ENCODE peak calls at places on chromosomes 2 and 18, in four cellular contexts. One of them, this sample, is unnamed.
A peak's percentile ranks its signal among the peaks of the same experiment; 100 is the strongest.

GRCh38 chr2:42618972-42619371 is 50.5 kb downstream of the MTA3 start:
- DNase-seq in CD4-positive, alpha-beta T cell: no peak
- DNase-seq in MM.1S: no peak
- DNase-seq in cardiac muscle cell: peak; percentile 38
- DNase-seq in this sample: no peak

GRCh38 chr2:33108483-33109443 is 162.0 kb downstream of the LTBP1 start:
- DNase-seq in CD4-positive, alpha-beta T cell: no peak
- DNase-seq in MM.1S: no peak
- DNase-seq in cardiac muscle cell: peak; percentile 56
- DNase-seq in this sample: no peak

GRCh38 chr2:100799701-100800100 is 20.2 kb upstream of the NPAS2 start:
- DNase-seq in CD4-positive, alpha-beta T cell: no peak
- DNase-seq in MM.1S: no peak
- DNase-seq in cardiac muscle cell: no peak
- DNase-seq in this sample: no peak

GRCh38 chr18:77528877-77529276 is 279.2 kb downstream of the GALR1 start:
- DNase-seq in CD4-positive, alpha-beta T cell: no peak
- DNase-seq in MM.1S: no peak
- DNase-seq in cardiac muscle cell: no peak
- DNase-seq in this sample: no peak

GRCh38 chr2:185695711-185696110 is 42.9 kb upstream of the FSIP2 start:
- DNase-seq in CD4-positive, alpha-beta T cell: no peak
- DNase-seq in MM.1S: no peak
- DNase-seq in cardiac muscle cell: no peak
- DNase-seq in this sample: no peak

GRCh38 chr2:102619414-102620319 is at the start of gene SLC9A2:
- DNase-seq in CD4-positive, alpha-beta T cell: no peak
- DNase-seq in MM.1S: peak; percentile 26
- DNase-seq in cardiac muscle cell: peak; percentile 5
- DNase-seq in this sample: no peak

GRCh38 chr2:179340678-179341077 is 76.0 kb upstream of the SESTD1 start:
- DNase-seq in CD4-positive, alpha-beta T cell: no peak
- DNase-seq in MM.1S: peak; percentile 19
- DNase-seq in cardiac muscle cell: peak; percentile 75
- DNase-seq in this sample: no peak

GRCh38 chr2:63590621-63591408 is 2.1 kb downstream of the MDH1 start:
- DNase-seq in CD4-positive, alpha-beta T cell: no peak
- DNase-seq in MM.1S: peak; percentile 80
- DNase-seq in cardiac muscle cell: peak; percentile 66
- DNase-seq in this sample: no peak

GRCh38 chr2:201777043-201777442 is 3.7 kb downstream of the ALS2 start:
- DNase-seq in CD4-positive, alpha-beta T cell: no peak
- DNase-seq in MM.1S: no peak
- DNase-seq in cardiac muscle cell: no peak
- DNase-seq in this sample: no peak

GRCh38 chr2:229713371-229714079 is 830 bp downstream of the DNER start:
- DNase-seq in CD4-positive, alpha-beta T cell: no peak
- DNase-seq in MM.1S: peak; percentile 44
- DNase-seq in cardiac muscle cell: peak; percentile 12
- DNase-seq in this sample: no peak
- TF ChIP-seq CTCF in CD4-positive, alpha-beta T cell: no peak
- TF ChIP-seq CTCF in MM.1S: no peak
- TF ChIP-seq CTCF in cardiac muscle cell: no peak
- TF ChIP-seq CTCF in this sample: no peak

GRCh38 chr2:99722726-99723125 is 232.9 kb upstream of the REV1 start:
- DNase-seq in CD4-positive, alpha-beta T cell: no peak
- DNase-seq in MM.1S: no peak
- DNase-seq in cardiac muscle cell: no peak
- DNase-seq in this sample: no peak

GRCh38 chr2:99723632-99724031 is 233.8 kb upstream of the REV1 start:
- DNase-seq in CD4-positive, alpha-beta T cell: no peak
- DNase-seq in MM.1S: no peak
- DNase-seq in cardiac muscle cell: no peak
- DNase-seq in this sample: no peak

GRCh38 chr2:99727199-99727598 is 237.4 kb upstream of the REV1 start:
- DNase-seq in CD4-positive, alpha-beta T cell: no peak
- DNase-seq in MM.1S: no peak
- DNase-seq in cardiac muscle cell: no peak
- DNase-seq in this sample: no peak

GRCh38 chr2:99728166-99728565 is 238.3 kb upstream of the REV1 start:
- DNase-seq in CD4-positive, alpha-beta T cell: no peak
- DNase-seq in MM.1S: no peak
- DNase-seq in cardiac muscle cell: no peak
- DNase-seq in this sample: no peak

DNA sequence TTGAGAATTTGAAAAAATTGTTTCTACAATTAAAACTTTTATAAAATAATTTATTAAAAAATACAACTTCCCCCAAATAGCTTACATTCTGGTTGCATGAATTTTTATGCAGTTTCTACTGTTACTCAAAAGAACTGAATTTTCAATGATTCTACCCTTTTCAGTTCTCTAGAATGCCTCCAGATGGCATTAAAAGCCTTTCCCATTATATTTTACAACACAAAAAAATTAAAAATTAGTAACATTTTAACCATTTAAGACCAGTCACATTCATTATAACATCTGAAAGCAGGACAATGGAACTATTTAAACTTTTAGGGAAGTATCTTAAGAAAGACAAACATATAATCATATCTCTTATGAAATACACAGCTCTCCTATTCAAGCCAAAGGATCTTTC is 236.0 kb upstream of the REV1 start:
- DNase-seq in CD4-positive, alpha-beta T cell: no peak
- DNase-seq in MM.1S: no peak
- DNase-seq in cardiac muscle cell: no peak
- DNase-seq in this sample: no peak
- TF ChIP-seq CTCF in CD4-positive, alpha-beta T cell: no peak
- TF ChIP-seq CTCF in MM.1S: no peak
- TF ChIP-seq CTCF in cardiac muscle cell: peak; percentile 28
- TF ChIP-seq CTCF in this sample: peak; percentile 24

DNA sequence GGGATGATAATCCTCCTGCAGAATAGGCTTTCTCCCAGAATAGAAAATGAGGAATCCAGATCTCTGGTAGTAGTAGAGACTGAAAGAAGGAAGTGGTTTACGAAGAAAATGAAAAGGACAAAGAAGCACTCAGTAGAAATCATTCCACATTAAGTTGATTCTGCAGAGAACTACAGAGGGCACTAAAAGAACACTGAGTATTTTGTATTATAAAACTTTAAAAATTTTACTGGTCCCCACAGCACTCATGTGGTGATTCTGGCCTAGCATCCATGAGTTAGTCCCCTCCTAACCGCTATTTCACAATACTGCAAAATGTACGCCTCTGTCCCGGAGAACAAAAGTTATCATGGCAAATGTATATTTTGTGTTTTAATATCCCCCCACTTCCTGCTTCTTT is 42.9 kb upstream of the SLC35F5 start:
- DNase-seq in CD4-positive, alpha-beta T cell: no peak
- DNase-seq in MM.1S: no peak
- DNase-seq in cardiac muscle cell: no peak
- DNase-seq in this sample: no peak
- TF ChIP-seq CTCF in CD4-positive, alpha-beta T cell: no peak
- TF ChIP-seq CTCF in MM.1S: no peak
- TF ChIP-seq CTCF in cardiac muscle cell: peak; percentile 11
- TF ChIP-seq CTCF in this sample: no peak

GRCh38 chr2:95053543-95053942 is 28.0 kb downstream of the MAL start:
- DNase-seq in CD4-positive, alpha-beta T cell: no peak
- DNase-seq in MM.1S: no peak
- DNase-seq in cardiac muscle cell: no peak
- DNase-seq in this sample: no peak
- TF ChIP-seq CTCF in CD4-positive, alpha-beta T cell: no peak
- TF ChIP-seq CTCF in MM.1S: peak; percentile 37
- TF ChIP-seq CTCF in cardiac muscle cell: no peak
- TF ChIP-seq CTCF in this sample: no peak

GRCh38 chr2:70006447-70006784 is 45.0 kb upstream of the ASPRV1 start:
- DNase-seq in CD4-positive, alpha-beta T cell: no peak
- DNase-seq in MM.1S: no peak
- DNase-seq in cardiac muscle cell: no peak
- DNase-seq in this sample: no peak

GRCh38 chr2:70008290-70008689 is 46.9 kb upstream of the ASPRV1 start:
- DNase-seq in CD4-positive, alpha-beta T cell: no peak
- DNase-seq in MM.1S: no peak
- DNase-seq in cardiac muscle cell: no peak
- DNase-seq in this sample: no peak

GRCh38 chr2:70003093-70003830 is 41.8 kb upstream of the ASPRV1 start:
- DNase-seq in CD4-positive, alpha-beta T cell: no peak
- DNase-seq in MM.1S: no peak
- DNase-seq in cardiac muscle cell: no peak
- DNase-seq in this sample: no peak

GRCh38 chr2:70007151-70007550 is 45.7 kb upstream of the ASPRV1 start:
- DNase-seq in CD4-positive, alpha-beta T cell: no peak
- DNase-seq in MM.1S: no peak
- DNase-seq in cardiac muscle cell: no peak
- DNase-seq in this sample: no peak

DNA sequence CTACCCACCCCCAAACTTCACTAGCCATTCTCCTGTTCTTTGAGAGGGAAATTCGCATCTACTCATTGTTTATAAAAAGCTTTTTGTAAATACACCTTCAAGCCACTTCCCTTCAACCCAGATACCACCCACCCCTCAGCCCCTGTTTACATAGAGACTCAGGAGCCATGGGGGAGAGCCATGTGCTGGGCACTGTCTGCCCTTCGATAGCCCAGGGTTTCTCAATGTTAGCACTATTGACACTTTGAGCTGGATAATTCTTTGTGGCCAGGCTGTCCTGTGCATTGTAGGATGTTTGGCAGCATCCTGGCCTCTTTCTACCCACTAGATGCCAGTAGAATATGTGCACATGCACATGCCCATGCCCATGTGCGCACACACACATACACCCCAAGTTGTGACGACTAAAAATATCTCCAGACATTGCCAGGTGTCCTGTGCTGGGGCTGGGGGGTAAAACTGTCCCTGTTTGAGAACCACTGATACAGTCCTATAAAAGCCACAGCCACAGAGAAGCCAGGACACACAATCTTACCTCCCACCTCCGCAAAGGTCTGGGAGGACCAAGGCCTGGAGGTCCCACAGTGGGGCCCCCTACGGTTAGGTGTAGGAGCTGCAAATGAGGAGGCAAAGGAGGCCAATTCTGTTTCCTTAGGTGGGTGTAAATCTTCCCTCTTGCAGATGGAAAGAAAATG is 44.5 kb upstream of the ASPRV1 start:
- DNase-seq in CD4-positive, alpha-beta T cell: no peak
- DNase-seq in MM.1S: no peak
- DNase-seq in cardiac muscle cell: no peak
- DNase-seq in this sample: no peak
- TF ChIP-seq CTCF in CD4-positive, alpha-beta T cell: no peak
- TF ChIP-seq CTCF in MM.1S: no peak
- TF ChIP-seq CTCF in cardiac muscle cell: no peak
- TF ChIP-seq CTCF in this sample: no peak

GRCh38 chr18:43383031-43383430 is 105.7 kb upstream of the SYT4 start:
- DNase-seq in CD4-positive, alpha-beta T cell: no peak
- DNase-seq in MM.1S: no peak
- DNase-seq in cardiac muscle cell: no peak
- DNase-seq in this sample: no peak
- TF ChIP-seq CTCF in CD4-positive, alpha-beta T cell: no peak
- TF ChIP-seq CTCF in MM.1S: no peak
- TF ChIP-seq CTCF in cardiac muscle cell: no peak
- TF ChIP-seq CTCF in this sample: no peak